ENCODE peak calls at places on chromosomes 4 and X, in eight cellular contexts. One of them, this sample, is unnamed.

GRCh38 chr4:83128235-83128929 is 13.9 kb upstream of the PLAC8 start:
- DNase-seq in NCI-H1417: no peak
- DNase-seq in fibroblast of pulmonary artery: peak
- DNase-seq in activated naive CD4-positive, alpha-beta T cell: no peak
- DNase-seq in GM13976: no peak
- DNase-seq in endothelial cell: no peak
- DNase-seq in AG04450: peak
- DNase-seq in fibroblast of mammary gland: peak
- DNase-seq in this sample: peak

GRCh38 chr4:172982151-172982590 is 186.4 kb upstream of the GALNT7 start:
- DNase-seq in NCI-H1417: no peak
- DNase-seq in fibroblast of pulmonary artery: peak
- DNase-seq in activated naive CD4-positive, alpha-beta T cell: no peak
- DNase-seq in GM13976: no peak
- DNase-seq in endothelial cell: no peak
- DNase-seq in AG04450: peak
- DNase-seq in fibroblast of mammary gland: peak
- DNase-seq in this sample: peak

GRCh38 chrX:12174358-12174757 is 36.1 kb downstream of the FRMPD4 start:
- DNase-seq in NCI-H1417: no peak
- DNase-seq in fibroblast of pulmonary artery: no peak
- DNase-seq in activated naive CD4-positive, alpha-beta T cell: no peak
- DNase-seq in GM13976: no peak
- DNase-seq in endothelial cell: no peak
- DNase-seq in AG04450: no peak
- DNase-seq in fibroblast of mammary gland: peak
- DNase-seq in this sample: peak

GRCh38 chr4:23165669-23166068 is 472.9 kb downstream of the GBA3 start:
- DNase-seq in NCI-H1417: no peak
- DNase-seq in fibroblast of pulmonary artery: no peak
- DNase-seq in activated naive CD4-positive, alpha-beta T cell: no peak
- DNase-seq in GM13976: no peak
- DNase-seq in endothelial cell: no peak
- DNase-seq in AG04450: no peak
- DNase-seq in fibroblast of mammary gland: no peak
- DNase-seq in this sample: no peak

GRCh38 chrX:110108381-110108796 is 105.5 kb downstream of the TMEM164 start:
- DNase-seq in NCI-H1417: no peak
- DNase-seq in fibroblast of pulmonary artery: peak
- DNase-seq in activated naive CD4-positive, alpha-beta T cell: no peak
- DNase-seq in GM13976: no peak
- DNase-seq in endothelial cell: no peak
- DNase-seq in AG04450: no peak
- DNase-seq in fibroblast of mammary gland: peak
- DNase-seq in this sample: peak

GRCh38 chrX:38986586-38986985 is 185.3 kb downstream of the MID1IP1 start:
- DNase-seq in NCI-H1417: no peak
- DNase-seq in fibroblast of pulmonary artery: no peak
- DNase-seq in activated naive CD4-positive, alpha-beta T cell: no peak
- DNase-seq in GM13976: no peak
- DNase-seq in endothelial cell: peak
- DNase-seq in AG04450: no peak
- DNase-seq in fibroblast of mammary gland: no peak
- DNase-seq in this sample: no peak

GRCh38 chr4:67288964-67289363 is 256.3 kb downstream of the CENPC start:
- DNase-seq in NCI-H1417: peak
- DNase-seq in fibroblast of pulmonary artery: peak
- DNase-seq in activated naive CD4-positive, alpha-beta T cell: no peak
- DNase-seq in GM13976: peak
- DNase-seq in endothelial cell: peak
- DNase-seq in AG04450: no peak
- DNase-seq in fibroblast of mammary gland: peak
- DNase-seq in this sample: no peak

GRCh38 chr4:91243132-91243531 is 1060.6 kb upstream of the GRID2 start:
- DNase-seq in NCI-H1417: no peak
- DNase-seq in fibroblast of pulmonary artery: peak
- DNase-seq in activated naive CD4-positive, alpha-beta T cell: no peak
- DNase-seq in GM13976: no peak
- DNase-seq in endothelial cell: no peak
- DNase-seq in AG04450: no peak
- DNase-seq in fibroblast of mammary gland: no peak
- DNase-seq in this sample: no peak

GRCh38 chr4:119040711-119041185 is 94.9 kb upstream of the MYOZ2 start:
- DNase-seq in NCI-H1417: no peak
- DNase-seq in fibroblast of pulmonary artery: peak
- DNase-seq in activated naive CD4-positive, alpha-beta T cell: no peak
- DNase-seq in GM13976: no peak
- DNase-seq in endothelial cell: no peak
- DNase-seq in AG04450: peak
- DNase-seq in fibroblast of mammary gland: peak
- DNase-seq in this sample: peak

GRCh38 chrX:145729635-145730034 is 88.0 kb upstream of the SLITRK2 start:
- DNase-seq in NCI-H1417: no peak
- DNase-seq in fibroblast of pulmonary artery: no peak
- DNase-seq in activated naive CD4-positive, alpha-beta T cell: no peak
- DNase-seq in GM13976: no peak
- DNase-seq in endothelial cell: no peak
- DNase-seq in AG04450: no peak
- DNase-seq in fibroblast of mammary gland: peak
- DNase-seq in this sample: no peak

GRCh38 chr4:77599378-77599777 is 6.2 kb upstream of the CXCL13 start:
- DNase-seq in NCI-H1417: peak
- DNase-seq in fibroblast of pulmonary artery: peak
- DNase-seq in activated naive CD4-positive, alpha-beta T cell: no peak
- DNase-seq in GM13976: no peak
- DNase-seq in endothelial cell: peak
- DNase-seq in AG04450: no peak
- DNase-seq in fibroblast of mammary gland: peak
- DNase-seq in this sample: peak

GRCh38 chrX:11540532-11541377 is 125.0 kb downstream of the ARHGAP6 start:
- DNase-seq in NCI-H1417: no peak
- DNase-seq in fibroblast of pulmonary artery: no peak
- DNase-seq in activated naive CD4-positive, alpha-beta T cell: no peak
- DNase-seq in GM13976: no peak
- DNase-seq in endothelial cell: no peak
- DNase-seq in AG04450: no peak
- DNase-seq in fibroblast of mammary gland: no peak
- DNase-seq in this sample: no peak

GRCh38 chr4:153138736-153139135 is 65.5 kb upstream of the TRIM2 start:
- DNase-seq in NCI-H1417: no peak
- DNase-seq in fibroblast of pulmonary artery: no peak
- DNase-seq in activated naive CD4-positive, alpha-beta T cell: no peak
- DNase-seq in GM13976: no peak
- DNase-seq in endothelial cell: no peak
- DNase-seq in AG04450: no peak
- DNase-seq in fibroblast of mammary gland: no peak
- DNase-seq in this sample: no peak

GRCh38 chr4:150205016-150205415 is 126.8 kb downstream of the DCLK2 start:
- DNase-seq in NCI-H1417: no peak
- DNase-seq in fibroblast of pulmonary artery: no peak
- DNase-seq in activated naive CD4-positive, alpha-beta T cell: no peak
- DNase-seq in GM13976: no peak
- DNase-seq in endothelial cell: no peak
- DNase-seq in AG04450: no peak
- DNase-seq in fibroblast of mammary gland: no peak
- DNase-seq in this sample: no peak

GRCh38 chrX:25976683-25977310 is 161.3 kb upstream of the MAGEB18 start:
- DNase-seq in NCI-H1417: no peak
- DNase-seq in fibroblast of pulmonary artery: no peak
- DNase-seq in activated naive CD4-positive, alpha-beta T cell: no peak
- DNase-seq in GM13976: no peak
- DNase-seq in endothelial cell: no peak
- DNase-seq in AG04450: no peak
- DNase-seq in fibroblast of mammary gland: no peak
- DNase-seq in this sample: no peak

GRCh38 chr4:83011779-83012630 is 1.4 kb upstream of the LIN54 start:
- DNase-seq in NCI-H1417: no peak
- DNase-seq in fibroblast of pulmonary artery: no peak
- DNase-seq in activated naive CD4-positive, alpha-beta T cell: no peak
- DNase-seq in GM13976: peak
- DNase-seq in endothelial cell: peak
- DNase-seq in AG04450: no peak
- DNase-seq in fibroblast of mammary gland: peak
- DNase-seq in this sample: peak

GRCh38 chrX:64850371-64851082 is 125.7 kb downstream of the ZC4H2 start:
- DNase-seq in NCI-H1417: no peak
- DNase-seq in fibroblast of pulmonary artery: no peak
- DNase-seq in activated naive CD4-positive, alpha-beta T cell: no peak
- DNase-seq in GM13976: no peak
- DNase-seq in endothelial cell: no peak
- DNase-seq in AG04450: no peak
- DNase-seq in fibroblast of mammary gland: no peak
- DNase-seq in this sample: no peak

GRCh38 chr4:6594826-6595355 is 19.9 kb downstream of the MAN2B2 start:
- DNase-seq in NCI-H1417: no peak
- DNase-seq in fibroblast of pulmonary artery: no peak
- DNase-seq in activated naive CD4-positive, alpha-beta T cell: no peak
- DNase-seq in GM13976: no peak
- DNase-seq in endothelial cell: no peak
- DNase-seq in AG04450: no peak
- DNase-seq in fibroblast of mammary gland: peak
- DNase-seq in this sample: no peak

GRCh38 chrX:56788229-56788628 is 59.2 kb downstream of the NBDY start:
- DNase-seq in NCI-H1417: no peak
- DNase-seq in fibroblast of pulmonary artery: no peak
- DNase-seq in activated naive CD4-positive, alpha-beta T cell: no peak
- DNase-seq in GM13976: no peak
- DNase-seq in endothelial cell: no peak
- DNase-seq in AG04450: no peak
- DNase-seq in fibroblast of mammary gland: no peak
- DNase-seq in this sample: no peak

GRCh38 chr4:143599827-143600226 is 86.3 kb downstream of the SMARCA5 start:
- DNase-seq in NCI-H1417: no peak
- DNase-seq in fibroblast of pulmonary artery: no peak
- DNase-seq in activated naive CD4-positive, alpha-beta T cell: no peak
- DNase-seq in GM13976: no peak
- DNase-seq in endothelial cell: no peak
- DNase-seq in AG04450: no peak
- DNase-seq in fibroblast of mammary gland: no peak
- DNase-seq in this sample: no peak

GRCh38 chr4:131547506-131547981 is 1601.5 kb upstream of the PCDH10 start:
- DNase-seq in NCI-H1417: no peak
- DNase-seq in fibroblast of pulmonary artery: no peak
- DNase-seq in activated naive CD4-positive, alpha-beta T cell: no peak
- DNase-seq in GM13976: no peak
- DNase-seq in endothelial cell: no peak
- DNase-seq in AG04450: no peak
- DNase-seq in fibroblast of mammary gland: no peak
- DNase-seq in this sample: no peak

GRCh38 chr4:174697164-174697563 is 131.9 kb downstream of the GLRA3 start:
- DNase-seq in NCI-H1417: no peak
- DNase-seq in fibroblast of pulmonary artery: peak
- DNase-seq in activated naive CD4-positive, alpha-beta T cell: no peak
- DNase-seq in GM13976: no peak
- DNase-seq in endothelial cell: no peak
- DNase-seq in AG04450: no peak
- DNase-seq in fibroblast of mammary gland: peak
- DNase-seq in this sample: peak

GRCh38 chrX:34734383-34734782 is 77.3 kb upstream of the TMEM47 start:
- DNase-seq in NCI-H1417: no peak
- DNase-seq in fibroblast of pulmonary artery: peak
- DNase-seq in activated naive CD4-positive, alpha-beta T cell: no peak
- DNase-seq in GM13976: no peak
- DNase-seq in endothelial cell: no peak
- DNase-seq in AG04450: peak
- DNase-seq in fibroblast of mammary gland: peak
- DNase-seq in this sample: no peak

GRCh38 chrX:45750639-45751038 is 550.0 kb upstream of the DIPK2B start:
- DNase-seq in NCI-H1417: no peak
- DNase-seq in fibroblast of pulmonary artery: no peak
- DNase-seq in activated naive CD4-positive, alpha-beta T cell: no peak
- DNase-seq in GM13976: no peak
- DNase-seq in endothelial cell: no peak
- DNase-seq in AG04450: no peak
- DNase-seq in fibroblast of mammary gland: peak
- DNase-seq in this sample: peak

This sample was measured in fibroblast of villous mesenchyme.